ENCODE peak calls at places on chromosomes 6 and 20, in nine cellular contexts. J is astrocyte of the spinal cord; C is activated CD4-positive, alpha-beta T cell treated with anti-CD3 and anti-CD28 coated beads, Interleukin-2, amount 50 U/mL, for 48 hours; W is adrenal gland; T is immature natural killer cell; H is mammary epithelial cell; U is HL-60; O is Calu3; L is nephron progenitor cell. A is an unnamed sample.

GRCh38 chr20:38073307-38074010 is 39.9 kb downstream of the RPRD1B start:
- DNase-seq in W (peak; percentile 70), U (no peak), O (peak; percentile 77), L (peak; percentile 40), H (peak; percentile 78), T (peak; percentile 25), J (peak; percentile 98), C (no peak), A (peak; percentile 42)

GRCh38 chr6:64404370-64404769 is 768.8 kb downstream of the PHF3 start:
- DNase-seq in T (no peak), J (no peak), O (no peak), C (no peak), W (no peak), H (no peak), L (no peak), U (no peak), A (no peak)

GRCh38 chr20:38217791-38218565 is 42.6 kb downstream of the KIAA1755 start:
- DNase-seq in O (peak; percentile 77), L (no peak), C (no peak), H (peak; percentile 90), T (no peak), U (no peak), J (peak; percentile 92), W (peak; percentile 54), A (no peak)

GRCh38 chr6:119024111-119024510 is 54.4 kb downstream of the FAM184A start:
- DNase-seq in J (no peak), H (no peak), C (no peak), L (no peak), T (no peak), U (no peak), W (no peak), O (no peak), A (peak; percentile 15)

GRCh38 chr6:170160031-170160627 is 130.7 kb downstream of the DLL1 start:
- DNase-seq in J (no peak), C (peak; percentile 18), W (no peak), O (no peak), H (no peak), L (no peak), T (no peak), U (no peak), A (no peak)

GRCh38 chr6:34341481-34341971 is 50.9 kb downstream of the NUDT3 start:
- DNase-seq in W (no peak), L (no peak), U (no peak), T (no peak), H (peak; percentile 54), J (peak; percentile 60), C (no peak), O (no peak), A (no peak)

GRCh38 chr6:53048431-53049195 is 16.6 kb upstream of the FBXO9 start:
- DNase-seq in L (no peak), O (no peak), C (no peak), W (no peak), J (peak; percentile 91), H (peak; percentile 91), T (peak; percentile 41), U (no peak), A (no peak)

GRCh38 chr6:12504325-12504966 is 212.1 kb upstream of the PHACTR1 start:
- DNase-seq in C (no peak), T (no peak), H (peak; percentile 25), U (peak; percentile 12), O (peak; percentile 55), J (no peak), L (no peak), W (no peak), A (no peak)

GRCh38 chr6:163554663-163555062 is 140.1 kb downstream of the QKI start:
- DNase-seq in W (peak; percentile 73), H (peak; percentile 21), J (peak; percentile 43), C (peak; percentile 75), L (peak; percentile 20), U (no peak), O (peak; percentile 59), T (peak; percentile 40), A (peak; percentile 52)

GRCh38 chr6:36933102-36933501 is 21.4 kb upstream of the PI16 start:
- DNase-seq in W (no peak), C (no peak), U (no peak), H (peak; percentile 23), T (no peak), L (no peak), J (no peak), O (no peak), A (no peak)

GRCh38 chr6:97240222-97240621 is 42.8 kb downstream of the MMS22L start:
- DNase-seq in J (peak; percentile 54), W (no peak), O (no peak), T (no peak), L (no peak), U (no peak), H (peak; percentile 59), C (no peak), A (no peak)

GRCh38 chr20:11520596-11520995 is 397.1 kb upstream of the BTBD3 start:
- DNase-seq in T (no peak), W (no peak), J (peak; percentile 39), C (no peak), L (no peak), H (no peak), O (no peak), U (no peak), A (no peak)

GRCh38 chr6:170265655-170266054 is 25.2 kb downstream of the DLL1 start:
- DNase-seq in L (no peak), W (no peak), U (no peak), C (no peak), H (no peak), T (no peak), O (peak; percentile 28), J (no peak), A (peak; percentile 93)

GRCh38 chr6:120826253-120826652 is 508.0 kb downstream of the TBC1D32 start:
- DNase-seq in O (peak; percentile 73), W (peak; percentile 58), C (peak; percentile 10), U (no peak), H (peak; percentile 9), L (peak; percentile 59), T (no peak), J (peak; percentile 17), A (peak; percentile 29)

GRCh38 chr6:34514593-34515472 is 41.3 kb downstream of the SPDEF start:
- DNase-seq in T (no peak), U (no peak), J (peak; percentile 37), H (no peak), L (peak; percentile 83), O (no peak), W (no peak), C (peak; percentile 21), A (peak; percentile 83)

GRCh38 chr6:125791151-125791819 is 525 bp downstream of the NCOA7 start:
- DNase-seq in U (peak; percentile 54), C (peak; percentile 57), O (peak; percentile 36), T (peak; percentile 35), J (peak; percentile 70), W (peak; percentile 55), H (peak; percentile 66), L (no peak), A (peak; percentile 59)

GRCh38 chr6:21426841-21427490 is 166.6 kb upstream of the SOX4 start:
- DNase-seq in H (no peak), T (no peak), W (no peak), O (no peak), L (no peak), U (no peak), J (no peak), C (no peak), A (no peak)

GRCh38 chr6:127971945-127972391 is 71.1 kb upstream of the THEMIS start:
- DNase-seq in U (no peak), O (peak; percentile 47), J (peak; percentile 79), L (no peak), C (peak; percentile 43), T (peak; percentile 38), H (peak; percentile 82), W (no peak), A (no peak)

GRCh38 chr6:53793318-53793975 is 1.4 kb upstream of the LRRC1 start:
- DNase-seq in T (peak; percentile 30), J (peak; percentile 65), O (peak; percentile 70), U (peak; percentile 12), W (peak; percentile 53), L (peak; percentile 57), C (peak; percentile 52), H (peak; percentile 77), A (peak; percentile 61)

GRCh38 chr6:137638926-137639706 is 144.9 kb upstream of the OLIG3 start:
- DNase-seq in C (no peak), W (no peak), L (no peak), H (no peak), J (peak; percentile 26), U (no peak), T (no peak), O (no peak), A (no peak)

GRCh38 chr6:48134246-48134645 is 23.2 kb upstream of the PTCHD4 start:
- DNase-seq in U (no peak), W (no peak), J (peak; percentile 18), C (no peak), L (no peak), T (no peak), H (no peak), O (no peak), A (no peak)

GRCh38 chr6:125231133-125231532 is 70.6 kb downstream of the HDDC2 start:
- DNase-seq in W (no peak), L (no peak), H (no peak), O (no peak), J (no peak), C (no peak), T (no peak), U (no peak), A (no peak)

GRCh38 chr20:35830264-35830663 is 58.4 kb downstream of the PHF20 start:
- DNase-seq in J (no peak), C (no peak), T (no peak), L (no peak), O (no peak), U (no peak), H (no peak), W (no peak), A (no peak)

GRCh38 chr20:23870461-23870860 is 9.1 kb downstream of the CST5 start:
- DNase-seq in W (no peak), U (no peak), T (no peak), O (no peak), H (no peak), C (no peak), L (no peak), J (no peak), A (no peak)

GRCh38 chr6:43060034-43060754 is 763 bp downstream of the KLC4 start:
- DNase-seq in O (peak; percentile 55), L (no peak), W (no peak), U (peak; percentile 33), H (peak; percentile 50), J (no peak), T (no peak), C (no peak), A (peak; percentile 84)

A was measured in NCI-H146.